ENCODE peak calls at places on chromosomes 5 and 9, in four cellular contexts. I is WTC11, T is HepG2, C is K562. N is an unnamed sample.
A peak's percentile ranks its signal among the peaks of the same experiment; 100 is the strongest.

GRCh38 chr5:172878585-172879433 is 44.8 kb downstream of the ERGIC1 start:
- DNase-seq in I (no peak), T (no peak), C (no peak), N (no peak)

GRCh38 chr5:40676643-40677333 is 2.9 kb upstream of the PTGER4 start:
- DNase-seq in I (no peak), T (no peak), C (no peak), N (no peak)

GRCh38 chr9:127187231-127187956 is 65.0 kb upstream of the ANGPTL2 start:
- DNase-seq in I (no peak), T (peak; percentile 69), C (peak; percentile 79), N (no peak)

GRCh38 chr9:114469091-114469853 is 36.0 kb downstream of the WHRN start:
- DNase-seq in I (no peak), T (no peak), C (no peak), N (no peak)

GRCh38 chr9:126703330-126704156 is 89.8 kb downstream of the LMX1B start:
- DNase-seq in I (no peak), T (no peak), C (no peak), N (peak; percentile 27)

GRCh38 chr9:76216161-76216649 is 178.0 kb downstream of the RFK start:
- DNase-seq in I (no peak), T (no peak), C (no peak), N (no peak)

GRCh38 chr5:78903936-78904335 is 81.2 kb downstream of the ARSB start:
- DNase-seq in I (no peak), T (no peak), C (no peak), N (no peak)

GRCh38 chr9:113541019-113541900 is 77.7 kb downstream of the RGS3 start:
- DNase-seq in I (peak; percentile 74), T (peak; percentile 37), C (peak; percentile 90), N (peak; percentile 62)

GRCh38 chr5:129082225-129083136 is 12.1 kb upstream of the ISOC1 start:
- DNase-seq in I (no peak), T (no peak), C (peak; percentile 56), N (no peak)

GRCh38 chr5:51651476-51651875 is 268.2 kb downstream of the ISL1 start:
- DNase-seq in I (no peak), T (no peak), C (no peak), N (no peak)

GRCh38 chr9:86281577-86282076 is 711 bp downstream of the ISCA1 start:
- DNase-seq in I (no peak), T (peak; percentile 72), C (no peak), N (no peak)

GRCh38 chr5:161096591-161096990 is 244.6 kb upstream of the ATP10B start:
- DNase-seq in I (no peak), T (no peak), C (no peak), N (no peak)

GRCh38 chr9:75152416-75152815 is 64.1 kb downstream of the OSTF1 start:
- DNase-seq in I (no peak), T (no peak), C (no peak), N (no peak)

GRCh38 chr9:72954431-72955420 is 1.9 kb upstream of the ALDH1A1 start:
- DNase-seq in I (no peak), T (no peak), C (no peak), N (no peak)
- TF ChIP-seq FOXJ3 in I (no peak), T (no peak), C (no peak), N (no peak)

GRCh38 chr9:133331641-133332380 is 4.2 kb downstream of the SURF6 start:
- DNase-seq in I (no peak), T (no peak), C (no peak), N (no peak)

GRCh38 chr9:133333566-133333965 is 2.4 kb downstream of the SURF6 start:
- DNase-seq in I (no peak), T (no peak), C (no peak), N (no peak)

GRCh38 chr9:133333011-133333410 is 3.0 kb downstream of the SURF6 start:
- DNase-seq in I (no peak), T (no peak), C (no peak), N (no peak)

GRCh38 chr9:133332381-133332730 is 3.6 kb downstream of the SURF6 start:
- DNase-seq in I (no peak), T (no peak), C (no peak), N (no peak)

DNA sequence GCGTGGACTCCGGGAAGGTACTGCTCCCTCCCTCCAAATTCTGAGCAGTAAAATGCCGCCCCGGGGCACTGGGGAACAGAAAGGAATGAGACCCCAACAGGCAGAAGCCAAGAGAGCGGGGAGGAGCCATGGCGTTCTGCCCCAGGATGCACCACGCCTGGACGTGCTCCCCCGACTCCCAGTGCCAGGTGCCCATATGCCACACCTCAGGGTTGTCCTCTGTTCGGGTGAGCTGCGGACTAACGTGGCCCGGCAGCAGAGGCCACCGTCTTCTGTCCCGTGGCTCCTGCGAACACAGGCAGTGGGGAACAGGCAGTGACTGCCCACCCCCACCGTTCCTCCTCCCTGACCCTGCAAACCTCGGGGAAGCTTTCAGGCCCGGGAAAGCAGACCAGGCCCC is 4.8 kb downstream of the SURF6 start:
- DNase-seq in I (no peak), T (no peak), C (no peak), N (no peak)
- TF ChIP-seq FOXJ3 in I (no peak), T (no peak), C (no peak), N (no peak)

GRCh38 chr5:158933494-158934318 is 166.0 kb downstream of the EBF1 start:
- DNase-seq in I (no peak), T (no peak), C (no peak), N (no peak)

GRCh38 chr5:158942217-158942616 is 157.5 kb downstream of the EBF1 start:
- DNase-seq in I (no peak), T (no peak), C (no peak), N (no peak)

GRCh38 chr5:158940977-158941376 is 158.7 kb downstream of the EBF1 start:
- DNase-seq in I (no peak), T (no peak), C (no peak), N (no peak)

GRCh38 chr5:158935215-158935614 is 164.5 kb downstream of the EBF1 start:
- DNase-seq in I (no peak), T (no peak), C (no peak), N (no peak)

DNA sequence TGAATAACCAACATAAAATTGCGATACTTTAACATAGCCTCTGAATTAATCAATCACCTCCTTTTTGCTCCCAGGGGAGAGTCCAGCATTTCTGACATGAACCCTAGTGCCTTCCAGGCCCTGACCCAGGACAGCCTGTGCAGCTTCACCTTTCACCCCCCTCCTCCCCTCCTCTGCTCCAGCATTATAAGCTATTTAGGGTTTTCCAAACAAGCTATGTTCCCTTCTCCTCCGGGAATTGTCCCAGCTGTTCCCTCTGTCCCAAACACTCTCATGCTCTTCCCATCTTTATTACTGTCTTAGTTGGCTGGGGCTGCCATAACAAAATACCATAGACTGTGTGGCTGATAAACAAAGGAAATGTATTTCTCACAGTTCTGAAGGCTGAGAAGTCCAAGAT is 161.5 kb downstream of the EBF1 start:
- DNase-seq in I (no peak), T (no peak), C (no peak), N (no peak)
- TF ChIP-seq FOXJ3 in I (no peak), T (no peak), C (no peak), N (no peak)

DNA sequence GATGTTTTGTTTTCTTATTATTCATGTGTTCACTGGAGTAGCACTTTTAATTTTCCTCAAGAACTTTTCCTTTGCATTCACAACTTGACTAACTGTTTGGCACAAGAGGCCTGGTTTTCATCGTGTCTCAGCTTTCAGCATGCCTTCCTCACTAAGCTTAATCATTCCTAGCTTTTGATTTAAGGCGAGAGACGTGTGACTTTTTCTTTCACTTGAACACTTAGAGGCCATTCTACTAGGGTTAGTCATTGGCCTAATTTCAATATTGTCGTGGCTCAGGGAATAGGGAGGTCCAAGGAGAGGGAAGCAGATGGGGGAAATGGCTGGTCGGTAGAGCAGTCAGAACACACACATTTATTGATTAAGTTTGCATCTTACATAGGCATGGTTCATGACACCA is 94.0 kb downstream of the ZNF462 start:
- DNase-seq in I (no peak), T (no peak), C (no peak), N (no peak)
- TF ChIP-seq FOXJ3 in I (no peak), T (no peak), C (no peak), N (no peak)

GRCh38 chr5:135295852-135296251 is 103.2 kb downstream of the MACROH2A1 start:
- DNase-seq in I (no peak), T (no peak), C (no peak), N (no peak)

GRCh38 chr5:135294793-135295192 is 104.2 kb downstream of the MACROH2A1 start:
- DNase-seq in I (no peak), T (no peak), C (no peak), N (no peak)

DNA sequence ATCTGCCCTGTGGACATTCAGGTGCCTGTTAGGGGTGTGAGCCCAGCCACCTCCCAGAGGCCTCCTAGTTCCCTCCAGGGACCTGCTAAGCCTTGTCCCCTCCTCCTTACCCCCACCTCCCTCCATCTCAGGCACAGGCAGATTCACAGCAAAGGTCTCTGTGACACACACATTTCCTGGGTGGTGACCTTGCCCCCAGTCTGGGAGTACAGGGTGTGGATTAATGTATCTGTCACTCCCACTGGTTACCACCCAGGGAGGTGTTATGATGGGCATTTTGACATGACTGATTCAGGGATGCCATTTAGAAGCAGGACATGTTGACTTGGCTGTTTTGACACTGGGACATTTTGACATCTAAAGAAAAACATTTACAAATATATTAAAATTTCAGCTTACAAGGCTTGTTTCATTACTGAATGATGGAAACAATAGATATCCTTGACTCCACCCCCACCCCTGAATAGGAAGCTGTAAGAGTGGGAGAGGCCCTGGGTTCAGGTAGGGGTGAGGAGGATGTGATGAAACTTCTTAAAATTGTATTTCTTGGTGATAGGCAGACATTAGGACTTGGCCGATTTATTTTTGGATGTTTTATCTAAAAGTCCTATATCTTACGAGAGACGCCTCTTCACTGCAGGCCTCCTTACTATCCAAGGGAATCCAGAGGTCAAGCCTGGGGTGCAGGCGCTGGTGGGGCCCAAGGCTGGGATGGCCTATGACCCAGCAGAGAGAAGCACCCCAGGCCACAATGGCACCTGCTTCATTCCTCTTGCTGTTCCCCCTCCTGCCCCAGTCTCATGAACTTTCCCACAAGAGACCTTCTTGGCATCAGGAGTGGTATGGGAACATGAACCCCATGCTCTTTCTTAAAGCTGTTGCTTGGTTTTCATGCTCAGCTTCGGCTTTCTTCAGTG is 101.9 kb downstream of the MACROH2A1 start:
- DNase-seq in I (no peak), T (no peak), C (peak; percentile 60), N (no peak)
- TF ChIP-seq FOXJ3 in I (no peak), T (no peak), C (no peak), N (no peak)

GRCh38 chr9:130332384-130332926 is 66.9 kb downstream of the HMCN2 start:
- DNase-seq in I (no peak), T (no peak), C (no peak), N (no peak)
- TF ChIP-seq FOXJ3 in I (no peak), T (no peak), C (no peak), N (no peak)

GRCh38 chr9:12777149-12778010 is 2.6 kb downstream of the LURAP1L start:
- DNase-seq in I (no peak), T (no peak), C (no peak), N (no peak)
- TF ChIP-seq FOXJ3 in I (no peak), T (no peak), C (no peak), N (no peak)

GRCh38 chr9:89039664-89040063 is 48.4 kb downstream of the S1PR3 start:
- DNase-seq in I (no peak), T (no peak), C (no peak), N (no peak)

GRCh38 chr9:89044881-89045280 is 53.6 kb downstream of the S1PR3 start:
- DNase-seq in I (no peak), T (no peak), C (no peak), N (no peak)

GRCh38 chr9:89046832-89047231 is 55.6 kb downstream of the S1PR3 start:
- DNase-seq in I (no peak), T (no peak), C (no peak), N (no peak)

GRCh38 chr9:89039092-89039465 is 47.8 kb downstream of the S1PR3 start:
- DNase-seq in I (no peak), T (no peak), C (no peak), N (no peak)

GRCh38 chr9:89042984-89043383 is 51.7 kb downstream of the S1PR3 start:
- DNase-seq in I (no peak), T (no peak), C (no peak), N (no peak)
- TF ChIP-seq FOXJ3 in I (no peak), T (no peak), C (no peak), N (no peak)